ENCODE peak calls at places on chromosomes 4 and X, in four cellular contexts. T, U, C and Z are unnamed samples.
A peak's percentile ranks its signal among the peaks of the same experiment; 100 is the strongest.

GRCh38 chrX:137194164-137194563 is 160.4 kb upstream of the GPR101 start:
- DNase-seq in C (no peak), U (no peak), T (no peak), Z (peak; percentile 10)

GRCh38 chr4:84856468-84856867 is 110.0 kb downstream of the WDFY3 start:
- DNase-seq in C (no peak), T (no peak), U (no peak), Z (no peak)

GRCh38 chr4:791866-792630 is 33.9 kb downstream of the CPLX1 start:
- DNase-seq in T (no peak), U (no peak), C (peak; percentile 55), Z (peak; percentile 47)

GRCh38 chr4:77697860-77698599 is 92.4 kb downstream of the CXCL13 start:
- DNase-seq in T (peak; percentile 43), C (peak; percentile 53), U (no peak), Z (peak; percentile 89)

GRCh38 chr4:125666635-125667034 is 351.9 kb downstream of the FAT4 start:
- DNase-seq in T (no peak), C (no peak), U (no peak), Z (no peak)

GRCh38 chr4:5711479-5712184 is 631 bp downstream of the EVC start:
- DNase-seq in T (no peak), U (peak; percentile 37), C (no peak), Z (no peak)

GRCh38 chrX:74540635-74541249 is 73.7 kb downstream of the RLIM start:
- DNase-seq in C (no peak), T (no peak), U (no peak), Z (no peak)

GRCh38 chrX:39766085-39766726 is 331.6 kb downstream of the BCOR start:
- DNase-seq in T (no peak), C (no peak), U (no peak), Z (peak; percentile 39)

GRCh38 chr4:22410645-22411247 is 105.1 kb downstream of the ADGRA3 start:
- DNase-seq in T (no peak), C (no peak), U (no peak), Z (peak; percentile 29)

GRCh38 chr4:147034372-147034771 is 88.7 kb upstream of the TTC29 start:
- DNase-seq in T (no peak), U (no peak), C (no peak), Z (no peak)

GRCh38 chr4:156596026-156596425 is 375.6 kb downstream of the PDGFC start:
- DNase-seq in C (no peak), U (no peak), T (no peak), Z (no peak)

GRCh38 chr4:183721207-183722081 is 62.4 kb downstream of the TRAPPC11 start:
- DNase-seq in T (peak; percentile 77), U (peak; percentile 77), C (peak; percentile 83), Z (peak; percentile 92)

GRCh38 chrX:71107762-71108360 is 1.3 kb upstream of the CXorf65 start:
- DNase-seq in U (no peak), T (no peak), C (no peak), Z (no peak)

GRCh38 chrX:31429915-31430314 is 358.1 kb upstream of the FTHL17 start:
- DNase-seq in C (no peak), U (no peak), T (no peak), Z (no peak)

GRCh38 chrX:112025753-112026152 is 56.8 kb downstream of the TRPC5 start:
- DNase-seq in C (no peak), U (no peak), T (no peak), Z (no peak)

GRCh38 chr4:13627606-13628301 is at the start of gene BOD1L1:
- DNase-seq in T (peak; percentile 92), U (peak; percentile 90), C (peak; percentile 91), Z (peak; percentile 94)

GRCh38 chr4:111923786-111924185 is 221.5 kb upstream of the FAM241A start:
- DNase-seq in U (no peak), C (no peak), T (no peak), Z (no peak)